ENCODE peak calls at places on chromosomes 11 and 22, in ten cellular contexts. One of them, this sample, is unnamed.
A peak's percentile ranks its signal among the peaks of the same experiment; 100 is the strongest.

GRCh38 chr11:7555067-7555699 is 41.4 kb downstream of the PPFIBP2 start:
- DNase-seq in H9: no peak
- DNase-seq in psoas muscle: peak; percentile 94
- DNase-seq in astrocyte: no peak
- DNase-seq in brain microvascular endothelial cell: no peak
- DNase-seq in IMR-90: no peak
- DNase-seq in fibroblast of lung: no peak
- DNase-seq in left ventricle myocardium inferior: peak; percentile 76
- DNase-seq in transverse colon: peak; percentile 86
- DNase-seq in Peyer's patch: peak; percentile 89
- DNase-seq in this sample: no peak

GRCh38 chr11:110793556-110793955 is 81.3 kb upstream of the ARHGAP20 start:
- DNase-seq in fibroblast of lung: no peak
- DNase-seq in H9: no peak
- DNase-seq in transverse colon: no peak
- DNase-seq in astrocyte: peak; percentile 59
- DNase-seq in psoas muscle: no peak
- DNase-seq in IMR-90: no peak
- DNase-seq in left ventricle myocardium inferior: no peak
- DNase-seq in Peyer's patch: no peak
- DNase-seq in brain microvascular endothelial cell: no peak
- DNase-seq in this sample: no peak

GRCh38 chr22:30287626-30288413 is 1.5 kb downstream of the CASTOR1 start:
- DNase-seq in H9: peak; percentile 96
- DNase-seq in astrocyte: peak; percentile 82
- DNase-seq in brain microvascular endothelial cell: peak; percentile 81
- DNase-seq in transverse colon: peak; percentile 90
- DNase-seq in Peyer's patch: peak; percentile 85
- DNase-seq in IMR-90: peak; percentile 90
- DNase-seq in left ventricle myocardium inferior: peak; percentile 88
- DNase-seq in fibroblast of lung: peak; percentile 90
- DNase-seq in psoas muscle: peak; percentile 90
- DNase-seq in this sample: peak; percentile 82

GRCh38 chr22:41976070-41976901 is 7.0 kb downstream of the SEPTIN3 start:
- DNase-seq in left ventricle myocardium inferior: peak; percentile 31
- DNase-seq in H9: no peak
- DNase-seq in brain microvascular endothelial cell: no peak
- DNase-seq in astrocyte: no peak
- DNase-seq in psoas muscle: peak; percentile 66
- DNase-seq in fibroblast of lung: no peak
- DNase-seq in IMR-90: no peak
- DNase-seq in Peyer's patch: peak; percentile 68
- DNase-seq in transverse colon: peak; percentile 47
- DNase-seq in this sample: no peak

GRCh38 chr22:22460635-22461034 is 47.9 kb downstream of the ZNF280B start:
- DNase-seq in astrocyte: no peak
- DNase-seq in psoas muscle: no peak
- DNase-seq in transverse colon: no peak
- DNase-seq in brain microvascular endothelial cell: no peak
- DNase-seq in IMR-90: no peak
- DNase-seq in H9: no peak
- DNase-seq in fibroblast of lung: no peak
- DNase-seq in Peyer's patch: no peak
- DNase-seq in left ventricle myocardium inferior: no peak
- DNase-seq in this sample: no peak

GRCh38 chr22:39396156-39396796 is 3.3 kb upstream of the TAB1 start:
- DNase-seq in transverse colon: no peak
- DNase-seq in astrocyte: no peak
- DNase-seq in Peyer's patch: no peak
- DNase-seq in left ventricle myocardium inferior: no peak
- DNase-seq in H9: no peak
- DNase-seq in IMR-90: peak; percentile 22
- DNase-seq in fibroblast of lung: no peak
- DNase-seq in brain microvascular endothelial cell: peak; percentile 14
- DNase-seq in psoas muscle: peak; percentile 32
- DNase-seq in this sample: peak; percentile 26

GRCh38 chr11:1077417-1078119 is 2.9 kb downstream of the MUC2 start:
- DNase-seq in astrocyte: no peak
- DNase-seq in fibroblast of lung: no peak
- DNase-seq in transverse colon: no peak
- DNase-seq in left ventricle myocardium inferior: no peak
- DNase-seq in brain microvascular endothelial cell: no peak
- DNase-seq in Peyer's patch: peak; percentile 50
- DNase-seq in psoas muscle: peak; percentile 30
- DNase-seq in IMR-90: no peak
- DNase-seq in H9: no peak
- DNase-seq in this sample: no peak

GRCh38 chr11:94567181-94567670 is at the start of gene PIWIL4:
- DNase-seq in IMR-90: no peak
- DNase-seq in Peyer's patch: no peak
- DNase-seq in H9: no peak
- DNase-seq in left ventricle myocardium inferior: no peak
- DNase-seq in fibroblast of lung: no peak
- DNase-seq in astrocyte: no peak
- DNase-seq in brain microvascular endothelial cell: no peak
- DNase-seq in psoas muscle: no peak
- DNase-seq in transverse colon: no peak
- DNase-seq in this sample: no peak

GRCh38 chr22:27576815-27577564 is 224.6 kb downstream of the MN1 start:
- DNase-seq in left ventricle myocardium inferior: peak; percentile 59
- DNase-seq in brain microvascular endothelial cell: peak; percentile 92
- DNase-seq in psoas muscle: no peak
- DNase-seq in fibroblast of lung: peak; percentile 75
- DNase-seq in astrocyte: peak; percentile 79
- DNase-seq in Peyer's patch: no peak
- DNase-seq in transverse colon: no peak
- DNase-seq in H9: no peak
- DNase-seq in IMR-90: peak; percentile 70
- DNase-seq in this sample: peak; percentile 21

GRCh38 chr11:35990170-35990569 is 46.3 kb downstream of the LDLRAD3 start:
- DNase-seq in Peyer's patch: no peak
- DNase-seq in H9: no peak
- DNase-seq in left ventricle myocardium inferior: no peak
- DNase-seq in brain microvascular endothelial cell: no peak
- DNase-seq in fibroblast of lung: no peak
- DNase-seq in transverse colon: no peak
- DNase-seq in psoas muscle: no peak
- DNase-seq in astrocyte: peak; percentile 20
- DNase-seq in IMR-90: no peak
- DNase-seq in this sample: no peak

GRCh38 chr11:19389787-19390303 is 149.1 kb upstream of the E2F8 start:
- DNase-seq in brain microvascular endothelial cell: no peak
- DNase-seq in left ventricle myocardium inferior: no peak
- DNase-seq in psoas muscle: peak; percentile 72
- DNase-seq in Peyer's patch: no peak
- DNase-seq in IMR-90: peak; percentile 27
- DNase-seq in fibroblast of lung: peak; percentile 85
- DNase-seq in H9: no peak
- DNase-seq in astrocyte: no peak
- DNase-seq in transverse colon: peak; percentile 21
- DNase-seq in this sample: no peak

GRCh38 chr11:59141673-59142460 is 789 bp upstream of the FAM111A start:
- DNase-seq in Peyer's patch: no peak
- DNase-seq in left ventricle myocardium inferior: no peak
- DNase-seq in brain microvascular endothelial cell: no peak
- DNase-seq in transverse colon: no peak
- DNase-seq in H9: no peak
- DNase-seq in astrocyte: peak; percentile 66
- DNase-seq in IMR-90: peak; percentile 68
- DNase-seq in psoas muscle: no peak
- DNase-seq in fibroblast of lung: peak; percentile 17
- DNase-seq in this sample: peak; percentile 20

GRCh38 chr11:45108070-45109064 is 38.1 kb upstream of the PRDM11 start:
- DNase-seq in IMR-90: no peak
- DNase-seq in left ventricle myocardium inferior: no peak
- DNase-seq in fibroblast of lung: no peak
- DNase-seq in Peyer's patch: peak; percentile 57
- DNase-seq in brain microvascular endothelial cell: no peak
- DNase-seq in psoas muscle: no peak
- DNase-seq in astrocyte: no peak
- DNase-seq in H9: no peak
- DNase-seq in transverse colon: peak; percentile 48
- DNase-seq in this sample: peak; percentile 9

GRCh38 chr11:129061466-129062194 is 119.0 kb upstream of the TP53AIP1 start:
- DNase-seq in IMR-90: peak; percentile 50
- DNase-seq in Peyer's patch: no peak
- DNase-seq in H9: no peak
- DNase-seq in astrocyte: peak; percentile 86
- DNase-seq in brain microvascular endothelial cell: peak; percentile 82
- DNase-seq in left ventricle myocardium inferior: no peak
- DNase-seq in psoas muscle: no peak
- DNase-seq in transverse colon: no peak
- DNase-seq in fibroblast of lung: no peak
- DNase-seq in this sample: peak; percentile 93

GRCh38 chr22:40741116-40741515 is 61.8 kb downstream of the MCHR1 start:
- DNase-seq in brain microvascular endothelial cell: no peak
- DNase-seq in astrocyte: no peak
- DNase-seq in psoas muscle: no peak
- DNase-seq in left ventricle myocardium inferior: no peak
- DNase-seq in Peyer's patch: no peak
- DNase-seq in fibroblast of lung: no peak
- DNase-seq in IMR-90: no peak
- DNase-seq in H9: no peak
- DNase-seq in transverse colon: no peak
- DNase-seq in this sample: no peak

GRCh38 chr22:20155330-20156041 is 4.6 kb upstream of the CCDC188 start:
- DNase-seq in H9: no peak
- DNase-seq in transverse colon: no peak
- DNase-seq in astrocyte: peak; percentile 55
- DNase-seq in fibroblast of lung: no peak
- DNase-seq in IMR-90: no peak
- DNase-seq in psoas muscle: peak; percentile 72
- DNase-seq in left ventricle myocardium inferior: peak; percentile 58
- DNase-seq in brain microvascular endothelial cell: peak; percentile 30
- DNase-seq in Peyer's patch: no peak
- DNase-seq in this sample: no peak

GRCh38 chr11:3626250-3626960 is 15.4 kb downstream of the ART5 start:
- DNase-seq in IMR-90: no peak
- DNase-seq in Peyer's patch: no peak
- DNase-seq in left ventricle myocardium inferior: peak; percentile 69
- DNase-seq in H9: peak; percentile 57
- DNase-seq in brain microvascular endothelial cell: no peak
- DNase-seq in psoas muscle: peak; percentile 73
- DNase-seq in transverse colon: peak; percentile 30
- DNase-seq in astrocyte: no peak
- DNase-seq in fibroblast of lung: no peak
- DNase-seq in this sample: no peak

GRCh38 chr11:111462329-111462728 is 49.9 kb downstream of the BTG4 start:
- DNase-seq in Peyer's patch: no peak
- DNase-seq in left ventricle myocardium inferior: no peak
- DNase-seq in fibroblast of lung: no peak
- DNase-seq in H9: no peak
- DNase-seq in IMR-90: no peak
- DNase-seq in brain microvascular endothelial cell: no peak
- DNase-seq in transverse colon: no peak
- DNase-seq in psoas muscle: no peak
- DNase-seq in astrocyte: no peak
- DNase-seq in this sample: no peak

GRCh38 chr11:111935331-111936044 is 1.7 kb upstream of the DIXDC1 start:
- DNase-seq in brain microvascular endothelial cell: no peak
- DNase-seq in Peyer's patch: no peak
- DNase-seq in transverse colon: no peak
- DNase-seq in psoas muscle: no peak
- DNase-seq in astrocyte: no peak
- DNase-seq in left ventricle myocardium inferior: no peak
- DNase-seq in H9: no peak
- DNase-seq in IMR-90: peak; percentile 15
- DNase-seq in fibroblast of lung: peak; percentile 60
- DNase-seq in this sample: no peak

GRCh38 chr22:35517207-35517606 is 23.4 kb upstream of the RASD2 start:
- DNase-seq in Peyer's patch: peak; percentile 26
- DNase-seq in transverse colon: no peak
- DNase-seq in fibroblast of lung: no peak
- DNase-seq in psoas muscle: no peak
- DNase-seq in H9: no peak
- DNase-seq in left ventricle myocardium inferior: no peak
- DNase-seq in astrocyte: no peak
- DNase-seq in brain microvascular endothelial cell: no peak
- DNase-seq in IMR-90: no peak
- DNase-seq in this sample: no peak
- TF ChIP-seq CTCF in Peyer's patch: no peak
- TF ChIP-seq CTCF in transverse colon: no peak
- TF ChIP-seq CTCF in fibroblast of lung: no peak
- TF ChIP-seq CTCF in psoas muscle: no peak
- TF ChIP-seq CTCF in H9: peak; percentile 31
- TF ChIP-seq CTCF in left ventricle myocardium inferior: no peak
- TF ChIP-seq CTCF in astrocyte: no peak
- TF ChIP-seq CTCF in brain microvascular endothelial cell: peak; percentile 14
- TF ChIP-seq CTCF in IMR-90: no peak
- TF ChIP-seq CTCF in this sample: no peak

GRCh38 chr22:36687516-36687915 is 16.0 kb downstream of the CACNG2 start:
- DNase-seq in fibroblast of lung: no peak
- DNase-seq in psoas muscle: no peak
- DNase-seq in left ventricle myocardium inferior: no peak
- DNase-seq in IMR-90: no peak
- DNase-seq in astrocyte: no peak
- DNase-seq in H9: no peak
- DNase-seq in brain microvascular endothelial cell: no peak
- DNase-seq in transverse colon: no peak
- DNase-seq in Peyer's patch: no peak
- DNase-seq in this sample: no peak
- H3K27me3 ChIP-seq in fibroblast of lung: peaks cover 12% of the 10 kb centered on the region
- H3K27me3 ChIP-seq in psoas muscle: peaks cover 6% of the 10 kb centered on the region
- H3K27me3 ChIP-seq in left ventricle myocardium inferior: peaks cover 100% of the 10 kb centered on the region
- H3K27me3 ChIP-seq in IMR-90: peaks cover 45% of the 10 kb centered on the region
- H3K27me3 ChIP-seq in astrocyte: peaks cover 57% of the 10 kb centered on the region
- H3K27me3 ChIP-seq in H9: no peaks in the 10 kb centered on the region
- H3K27me3 ChIP-seq in brain microvascular endothelial cell: peaks cover 26% of the 10 kb centered on the region
- H3K27me3 ChIP-seq in transverse colon: peaks cover 63% of the 10 kb centered on the region
- H3K27me3 ChIP-seq in Peyer's patch: no peaks in the 10 kb centered on the region
- H3K27me3 ChIP-seq in this sample: peaks cover 5% of the 10 kb centered on the region

GRCh38 chr11:116773203-116774112 is 671 bp upstream of the BUD13 start:
- DNase-seq in left ventricle myocardium inferior: no peak
- DNase-seq in fibroblast of lung: peak; percentile 11
- DNase-seq in IMR-90: peak; percentile 17
- DNase-seq in Peyer's patch: no peak
- DNase-seq in brain microvascular endothelial cell: peak; percentile 48
- DNase-seq in astrocyte: no peak
- DNase-seq in psoas muscle: no peak
- DNase-seq in transverse colon: no peak
- DNase-seq in H9: no peak
- DNase-seq in this sample: peak; percentile 47
- TF ChIP-seq CTCF in left ventricle myocardium inferior: no peak
- TF ChIP-seq CTCF in fibroblast of lung: no peak
- TF ChIP-seq CTCF in IMR-90: no peak
- TF ChIP-seq CTCF in Peyer's patch: no peak
- TF ChIP-seq CTCF in brain microvascular endothelial cell: no peak
- TF ChIP-seq CTCF in astrocyte: no peak
- TF ChIP-seq CTCF in psoas muscle: no peak
- TF ChIP-seq CTCF in transverse colon: no peak
- TF ChIP-seq CTCF in H9: no peak
- TF ChIP-seq CTCF in this sample: no peak

DNA sequence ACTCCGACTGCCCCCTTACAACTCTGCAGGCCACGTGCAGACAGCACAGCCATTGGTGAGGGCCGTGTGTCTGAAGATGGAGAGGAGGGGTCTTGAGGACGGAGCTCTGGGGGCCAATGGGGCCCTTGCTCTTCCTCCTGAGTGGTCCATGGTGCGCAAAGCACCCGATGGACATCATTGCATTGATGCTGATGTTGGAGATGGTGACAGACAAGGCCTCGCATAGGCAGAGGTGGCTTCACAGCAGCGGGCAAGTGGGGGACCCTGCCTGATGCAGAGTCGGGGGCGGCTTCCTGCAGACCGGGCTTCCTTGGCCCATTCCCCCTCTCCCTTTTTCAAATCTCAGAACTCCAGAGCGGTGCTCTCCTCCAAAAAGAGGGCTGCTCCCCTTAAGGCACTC is 278.4 kb downstream of the BRD1 start:
- DNase-seq in psoas muscle: no peak
- DNase-seq in IMR-90: no peak
- DNase-seq in fibroblast of lung: no peak
- DNase-seq in H9: no peak
- DNase-seq in transverse colon: no peak
- DNase-seq in astrocyte: no peak
- DNase-seq in Peyer's patch: peak; percentile 25
- DNase-seq in left ventricle myocardium inferior: no peak
- DNase-seq in brain microvascular endothelial cell: no peak
- DNase-seq in this sample: no peak
- H3K27me3 ChIP-seq in psoas muscle: no peaks in the 10 kb centered on the region
- H3K27me3 ChIP-seq in IMR-90: no peaks in the 10 kb centered on the region
- H3K27me3 ChIP-seq in fibroblast of lung: no peaks in the 10 kb centered on the region
- H3K27me3 ChIP-seq in H9: no peaks in the 10 kb centered on the region
- H3K27me3 ChIP-seq in transverse colon: peaks cover 7% of the 10 kb centered on the region
- H3K27me3 ChIP-seq in astrocyte: no peaks in the 10 kb centered on the region
- H3K27me3 ChIP-seq in Peyer's patch: no peaks in the 10 kb centered on the region
- H3K27me3 ChIP-seq in left ventricle myocardium inferior: peaks cover 37% of the 10 kb centered on the region
- H3K27me3 ChIP-seq in brain microvascular endothelial cell: no peaks in the 10 kb centered on the region
- H3K27me3 ChIP-seq in this sample: no peaks in the 10 kb centered on the region

This sample was measured in bronchial epithelial cell.